ENCODE peak calls at places on chromosomes 11 and 22, in six cellular contexts. V, M, G, W, X and I are unnamed samples.

GRCh38 chr22:46661221-46661851 is 41.1 kb downstream of the GRAMD4 start:
- DNase-seq in G (no peak), W (no peak), M (no peak), X (no peak), V (no peak), I (no peak)

GRCh38 chr22:46043339-46043738 is 66.4 kb upstream of the WNT7B start:
- DNase-seq in G (no peak), X (no peak), M (no peak), W (no peak), V (no peak), I (no peak)

GRCh38 chr11:40877981-40878380 is 581.5 kb downstream of the LRRC4C start:
- DNase-seq in G (no peak), V (no peak), X (no peak), W (no peak), M (no peak), I (no peak)

GRCh38 chr22:32531955-32532818 is 57.6 kb downstream of the FBXO7 start:
- DNase-seq in V (no peak), G (peak; percentile 86), X (peak; percentile 97), W (no peak), M (peak; percentile 96), I (no peak)

GRCh38 chr11:33034983-33035382 is 4.4 kb upstream of the TCP11L1 start:
- DNase-seq in X (no peak), V (no peak), G (no peak), W (no peak), M (no peak), I (no peak)

GRCh38 chr11:120660024-120660565 is 148.5 kb downstream of the GRIK4 start:
- DNase-seq in G (peak; percentile 74), X (no peak), M (peak; percentile 79), W (no peak), V (peak; percentile 41), I (peak; percentile 20)

GRCh38 chr22:23774114-23774921 is 1.7 kb downstream of the MMP11 start:
- DNase-seq in M (no peak), X (no peak), W (no peak), V (no peak), G (no peak), I (no peak)

GRCh38 chr11:67391304-67392181 is at the start of gene RAD9A:
- DNase-seq in G (peak; percentile 95), W (peak; percentile 89), M (peak; percentile 97), X (peak; percentile 90), V (peak; percentile 95), I (peak; percentile 97)

GRCh38 chr22:41862160-41862529 is 29.2 kb downstream of the SREBF2 start:
- DNase-seq in G (no peak), M (no peak), X (no peak), W (peak; percentile 66), V (peak; percentile 72), I (no peak)

GRCh38 chr11:62645660-62645933 is 816 bp downstream of the GANAB start:
- DNase-seq in X (no peak), V (no peak), G (no peak), W (no peak), M (no peak), I (no peak)

GRCh38 chr22:40183029-40183581 is 5.4 kb downstream of the TNRC6B start:
- DNase-seq in M (peak; percentile 67), X (peak; percentile 92), V (no peak), G (peak; percentile 77), W (peak; percentile 73), I (peak; percentile 7)

GRCh38 chr11:76257040-76257730 is 50.9 kb upstream of the WNT11 start:
- DNase-seq in M (peak; percentile 33), X (no peak), W (no peak), G (peak; percentile 77), V (no peak), I (no peak)

GRCh38 chr11:28350216-28350615 is 242.0 kb downstream of the METTL15 start:
- DNase-seq in X (no peak), W (no peak), V (no peak), G (no peak), M (no peak), I (no peak)